ENCODE peak calls at places on chromosomes 3 and 15, in eight cellular contexts. F is GM23338, O is IMR-90, P is heart left ventricle, T is SK-N-SH, D is uterus, A is RWPE2, N is fibroblast of lung. C is an unnamed sample. For H3K4me1, the result is how much of the 10 kb centered on the place peaks cover.

GRCh38 chr15:29130461-29130860 is 139.2 kb downstream of the NSMCE3 start:
- DNase-seq in D (no peak), P (no peak), O (no peak), T (no peak), F (no peak), A (peak), N (no peak), C (no peak)

GRCh38 chr3:129487183-129487867 is 41.1 kb upstream of the RHO start:
- DNase-seq in D (no peak), P (no peak), F (no peak), O (no peak), N (no peak), T (no peak), A (no peak), C (no peak)

GRCh38 chr15:82768414-82769081 is 37.3 kb downstream of the FSD2 start:
- DNase-seq in T (no peak), P (no peak), O (peak), F (no peak), A (no peak), N (peak), D (no peak), C (no peak)

GRCh38 chr3:139541156-139541897 is 1.8 kb upstream of the RBP1 start:
- DNase-seq in N (no peak), A (no peak), P (no peak), T (peak), F (no peak), O (no peak), D (no peak), C (no peak)

GRCh38 chr15:31270767-31271166 is 55.9 kb upstream of the KLF13 start:
- DNase-seq in D (no peak), O (no peak), A (no peak), F (peak), P (no peak), T (peak), N (no peak), C (no peak)

GRCh38 chr3:130242850-130243569 is 102.5 kb upstream of the COL6A5 start:
- DNase-seq in O (peak), F (no peak), T (no peak), D (no peak), P (no peak), N (peak), A (no peak), C (no peak)

GRCh38 chr15:58407366-58407765 is 24.4 kb upstream of the LIPC start:
- DNase-seq in O (no peak), D (no peak), A (no peak), N (no peak), T (no peak), P (no peak), F (no peak), C (no peak)

GRCh38 chr15:86362556-86362955 is 282.9 kb downstream of the AGBL1 start:
- DNase-seq in F (no peak), P (no peak), A (peak), O (no peak), D (no peak), T (no peak), N (no peak), C (no peak)

GRCh38 chr3:61541694-61542093 is 19.7 kb upstream of the PTPRG start:
- DNase-seq in A (no peak), N (no peak), T (no peak), F (no peak), P (no peak), O (no peak), D (no peak), C (no peak)

GRCh38 chr3:162738778-162739177 is 1242.2 kb downstream of the OTOL1 start:
- DNase-seq in N (no peak), O (peak), F (no peak), A (no peak), T (no peak), P (no peak), D (no peak), C (no peak)

GRCh38 chr3:66693461-66693912 is 192.7 kb upstream of the LRIG1 start:
- DNase-seq in F (no peak), T (no peak), A (no peak), N (peak), P (no peak), O (peak), D (peak), C (peak)

GRCh38 chr3:197424674-197425484 is 126.5 kb upstream of the DLG1 start:
- DNase-seq in F (no peak), O (no peak), N (no peak), P (no peak), A (no peak), D (no peak), T (no peak), C (no peak)

GRCh38 chr15:56261854-56262509 is 18.3 kb upstream of the RFX7 start:
- DNase-seq in N (no peak), F (no peak), D (no peak), O (no peak), T (no peak), A (no peak), P (no peak), C (no peak)

GRCh38 chr3:129575987-129576364 is 30.5 kb downstream of the PLXND1 start:
- DNase-seq in F (peak), O (no peak), D (no peak), T (no peak), N (no peak), P (no peak), A (no peak), C (no peak)

GRCh38 chr3:124850212-124850611 is 37.0 kb downstream of the ITGB5 start:
- DNase-seq in F (no peak), O (no peak), P (no peak), D (no peak), T (no peak), A (no peak), N (no peak), C (no peak)

GRCh38 chr3:173037840-173038483 is 103.1 kb downstream of the SPATA16 start:
- DNase-seq in O (no peak), A (no peak), T (no peak), D (no peak), P (no peak), F (no peak), N (no peak), C (no peak)

GRCh38 chr3:116340680-116341216 is 104.5 kb downstream of the LSAMP start:
- DNase-seq in N (peak), T (peak), P (no peak), D (no peak), O (peak), F (no peak), A (no peak), C (no peak)

GRCh38 chr15:93703092-93703785 is 528.1 kb upstream of the MCTP2 start:
- DNase-seq in T (peak), P (no peak), N (no peak), F (no peak), A (no peak), O (no peak), D (no peak), C (no peak)

GRCh38 chr3:98985406-98985805 is 83.9 kb upstream of the DCBLD2 start:
- DNase-seq in T (no peak), O (no peak), N (peak), F (no peak), D (no peak), P (no peak), A (no peak), C (no peak)
- TF ChIP-seq CTCF in T (peak), O (peak), N (no peak), F (no peak), D (no peak), P (no peak), A (peak), C (peak)

GRCh38 chr15:75050283-75050682 is 26.9 kb downstream of the PPCDC start:
- DNase-seq in F (no peak), P (no peak), T (no peak), D (no peak), O (no peak), A (no peak), N (no peak), C (no peak)

GRCh38 chr15:75048394-75048793 is 25.0 kb downstream of the PPCDC start:
- DNase-seq in D (no peak), P (peak), A (no peak), F (no peak), N (no peak), T (no peak), O (no peak), C (no peak)

GRCh38 chr15:75051161-75051560 is 27.8 kb downstream of the PPCDC start:
- DNase-seq in N (peak), P (peak), O (no peak), F (no peak), T (no peak), A (no peak), D (no peak), C (peak)

GRCh38 chr15:75051711-75052110 is 28.3 kb downstream of the PPCDC start:
- DNase-seq in A (no peak), F (no peak), O (no peak), P (no peak), T (no peak), N (no peak), D (no peak), C (no peak)

GRCh38 chr15:75049392-75049791 is 26.0 kb downstream of the PPCDC start:
- DNase-seq in D (peak), F (no peak), T (peak), N (peak), A (no peak), O (peak), P (peak), C (peak)
- H3K4me1 ChIP-seq in D (under half), F (under half), T (under half), N (under half), A (under half), O (under half), P (half or more), C (half or more)

DNA sequence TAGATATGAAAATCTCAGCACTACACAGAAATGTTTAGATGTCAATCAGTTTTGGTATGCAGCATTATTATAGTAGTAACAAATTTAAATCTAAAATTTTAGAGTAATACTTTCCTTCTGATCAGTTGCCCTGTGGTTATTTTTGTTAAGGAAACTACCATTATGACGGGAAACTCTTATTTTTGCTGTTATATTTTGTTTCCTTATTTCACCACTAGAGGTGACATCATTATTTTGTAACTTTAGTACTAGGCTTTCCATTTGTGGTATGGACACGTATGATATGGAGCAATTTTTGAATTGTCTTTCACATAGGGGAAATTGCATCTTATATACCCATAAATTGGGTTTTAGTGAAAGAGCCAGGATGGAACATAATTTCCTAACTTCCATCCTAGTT is 19.6 kb upstream of the PPP4R2 start:
- DNase-seq in F (no peak), N (peak), T (no peak), P (no peak), O (peak), D (no peak), A (no peak), C (no peak)
- TF ChIP-seq CTCF in F (no peak), N (no peak), T (peak), P (no peak), O (no peak), D (no peak), A (no peak), C (no peak)

GRCh38 chr15:39785806-39786205 is 3.2 kb upstream of the FSIP1 start:
- DNase-seq in D (no peak), O (no peak), F (no peak), P (no peak), A (no peak), T (no peak), N (no peak), C (no peak)

GRCh38 chr15:39784125-39784524 is 1.5 kb upstream of the FSIP1 start:
- DNase-seq in O (peak), T (no peak), D (no peak), F (no peak), N (peak), P (no peak), A (no peak), C (no peak)

GRCh38 chr15:39785139-39785538 is 2.5 kb upstream of the FSIP1 start:
- DNase-seq in N (no peak), P (no peak), O (no peak), T (no peak), A (no peak), F (no peak), D (no peak), C (no peak)

GRCh38 chr15:39783244-39783820 is 691 bp upstream of the FSIP1 start:
- DNase-seq in O (peak), A (no peak), D (no peak), N (no peak), T (no peak), F (peak), P (no peak), C (no peak)

DNA sequence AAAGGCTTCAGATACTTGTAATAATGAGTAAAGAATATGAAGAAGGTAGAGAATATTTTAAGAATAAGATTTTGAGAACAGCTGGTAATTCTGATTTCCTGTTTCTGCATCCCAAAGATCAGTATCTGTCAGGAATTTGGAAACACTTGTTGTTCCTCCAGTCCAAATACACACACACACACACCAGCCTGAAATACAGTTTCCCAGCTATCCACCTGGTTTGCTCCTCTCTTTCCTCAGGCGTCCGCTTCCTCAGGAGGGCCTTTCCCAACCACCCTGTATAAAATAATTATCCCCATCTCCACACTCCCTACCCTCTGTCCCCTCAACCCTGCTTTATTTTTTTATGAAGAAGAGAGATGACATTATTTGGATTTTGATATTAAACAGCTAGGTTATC is 2.0 kb upstream of the FSIP1 start:
- DNase-seq in A (no peak), T (no peak), P (no peak), F (no peak), D (no peak), O (no peak), N (no peak), C (no peak)
- H3K4me1 ChIP-seq in A (under half), T (under half), P (under half), F (half or more), D (under half), O (under half), N (under half), C (under half)

GRCh38 chr3:188060436-188060835 is 93.5 kb upstream of the LPP start:
- DNase-seq in A (no peak), D (no peak), F (no peak), O (no peak), T (no peak), N (no peak), P (no peak), C (no peak)

GRCh38 chr3:188059346-188059745 is 94.6 kb upstream of the LPP start:
- DNase-seq in A (no peak), O (no peak), N (no peak), P (no peak), D (no peak), T (no peak), F (no peak), C (no peak)

GRCh38 chr3:188058569-188059184 is 95.3 kb upstream of the LPP start:
- DNase-seq in O (no peak), T (no peak), A (no peak), F (no peak), P (no peak), N (peak), D (no peak), C (no peak)

GRCh38 chr3:188064831-188065493 is 89.0 kb upstream of the LPP start:
- DNase-seq in N (peak), T (no peak), A (no peak), O (no peak), P (no peak), D (no peak), F (no peak), C (no peak)

GRCh38 chr3:188061133-188061532 is 92.8 kb upstream of the LPP start:
- DNase-seq in F (peak), D (peak), O (peak), N (peak), T (no peak), A (no peak), P (no peak), C (no peak)
- TF ChIP-seq CTCF in F (peak), D (no peak), O (peak), N (no peak), T (no peak), A (peak), P (no peak), C (no peak)

GRCh38 chr3:24481193-24481592 is 13.5 kb downstream of the THRB start:
- DNase-seq in N (no peak), A (no peak), O (no peak), D (no peak), P (no peak), T (no peak), F (no peak), C (no peak)
- H3K4me1 ChIP-seq in N (under half), A (under half), O (under half), D (under half), P (under half), T (under half), F (under half), C (under half)

GRCh38 chr15:73782339-73782979 is 29.3 kb upstream of the INSYN1 start:
- DNase-seq in A (no peak), F (no peak), P (no peak), O (no peak), T (no peak), N (no peak), D (no peak), C (no peak)

GRCh38 chr15:73784299-73784698 is 31.1 kb upstream of the INSYN1 start:
- DNase-seq in T (peak), P (no peak), D (no peak), F (no peak), A (no peak), O (no peak), N (no peak), C (no peak)

GRCh38 chr15:73777741-73778140 is 24.6 kb upstream of the INSYN1 start:
- DNase-seq in D (no peak), A (no peak), P (no peak), T (no peak), O (no peak), F (no peak), N (no peak), C (no peak)

GRCh38 chr15:73786518-73786917 is 33.4 kb upstream of the INSYN1 start:
- DNase-seq in A (no peak), N (no peak), D (no peak), F (peak), O (no peak), T (no peak), P (no peak), C (peak)

GRCh38 chr15:73781038-73781925 is 28.1 kb upstream of the INSYN1 start:
- DNase-seq in N (peak), P (no peak), T (no peak), F (peak), O (peak), A (no peak), D (no peak), C (no peak)
- TF ChIP-seq CTCF in N (peak), P (no peak), T (peak), F (peak), O (peak), A (peak), D (no peak), C (no peak)

GRCh38 chr15:70859998-70860397 is 6.0 kb upstream of the LARP6 start:
- DNase-seq in N (no peak), D (no peak), P (no peak), A (peak), T (no peak), F (no peak), O (no peak), C (no peak)
- H3K4me1 ChIP-seq in N (under half), D (under half), P (under half), A (under half), T (under half), F (under half), O (under half), C (under half)

GRCh38 chr15:59918994-59919951 is 84.8 kb upstream of the FOXB1 start:
- DNase-seq in O (peak), T (no peak), F (no peak), D (no peak), P (no peak), A (no peak), N (no peak), C (no peak)
- TF ChIP-seq CTCF in O (no peak), T (no peak), F (no peak), D (no peak), P (no peak), A (no peak), N (no peak), C (no peak)

C was measured in heart right ventricle.